ENCODE peak calls at places on chromosomes 12 and 14, in five cellular contexts. F is MM.1S, L is transverse colon, X is astrocyte, H is fibroblast of mammary gland. O is an unnamed sample.
A peak's percentile ranks its signal among the peaks of the same experiment; 100 is the strongest.

GRCh38 chr12:75711276-75711675 is 199.9 kb upstream of the KRR1 start:
- DNase-seq in F (no peak), L (no peak), X (no peak), H (no peak), O (no peak)

GRCh38 chr14:103679351-103679750 is 35.9 kb downstream of the XRCC3 start:
- DNase-seq in F (no peak), L (peak; percentile 51), X (peak; percentile 10), H (peak; percentile 35), O (no peak)

GRCh38 chr12:105100998-105101397 is 6.5 kb upstream of the WASHC4 start:
- DNase-seq in F (no peak), L (no peak), X (no peak), H (peak; percentile 48), O (peak; percentile 66)

GRCh38 chr14:24351517-24351916 is 11.7 kb upstream of the RIPK3 start:
- DNase-seq in F (no peak), L (no peak), X (no peak), H (peak; percentile 58), O (peak; percentile 61)

GRCh38 chr14:71647086-71647784 is 285.0 kb upstream of the RGS6 start:
- DNase-seq in F (no peak), L (peak; percentile 35), X (no peak), H (no peak), O (no peak)

GRCh38 chr14:24705840-24706239 is 71.8 kb upstream of the GZMB start:
- DNase-seq in F (peak; percentile 6), L (no peak), X (no peak), H (no peak), O (no peak)

GRCh38 chr14:59346796-59347510 is 118.2 kb downstream of the GPR135 start:
- DNase-seq in F (no peak), L (no peak), X (peak; percentile 73), H (no peak), O (peak; percentile 62)

GRCh38 chr12:13038491-13039161 is 5.6 kb upstream of the FAM234B start:
- DNase-seq in F (no peak), L (no peak), X (peak; percentile 81), H (peak; percentile 93), O (peak; percentile 87)

GRCh38 chr14:67241416-67242362 is at the start of gene PALS1:
- DNase-seq in F (no peak), L (no peak), X (peak; percentile 84), H (peak; percentile 87), O (peak; percentile 84)

GRCh38 chr12:119936705-119937323 is 52.2 kb upstream of the BICDL1 start:
- DNase-seq in F (no peak), L (no peak), X (no peak), H (peak; percentile 19), O (no peak)

GRCh38 chr14:74141703-74142102 is 56.9 kb downstream of the LIN52 start:
- DNase-seq in F (no peak), L (no peak), X (no peak), H (peak; percentile 63), O (peak; percentile 40)

DNA sequence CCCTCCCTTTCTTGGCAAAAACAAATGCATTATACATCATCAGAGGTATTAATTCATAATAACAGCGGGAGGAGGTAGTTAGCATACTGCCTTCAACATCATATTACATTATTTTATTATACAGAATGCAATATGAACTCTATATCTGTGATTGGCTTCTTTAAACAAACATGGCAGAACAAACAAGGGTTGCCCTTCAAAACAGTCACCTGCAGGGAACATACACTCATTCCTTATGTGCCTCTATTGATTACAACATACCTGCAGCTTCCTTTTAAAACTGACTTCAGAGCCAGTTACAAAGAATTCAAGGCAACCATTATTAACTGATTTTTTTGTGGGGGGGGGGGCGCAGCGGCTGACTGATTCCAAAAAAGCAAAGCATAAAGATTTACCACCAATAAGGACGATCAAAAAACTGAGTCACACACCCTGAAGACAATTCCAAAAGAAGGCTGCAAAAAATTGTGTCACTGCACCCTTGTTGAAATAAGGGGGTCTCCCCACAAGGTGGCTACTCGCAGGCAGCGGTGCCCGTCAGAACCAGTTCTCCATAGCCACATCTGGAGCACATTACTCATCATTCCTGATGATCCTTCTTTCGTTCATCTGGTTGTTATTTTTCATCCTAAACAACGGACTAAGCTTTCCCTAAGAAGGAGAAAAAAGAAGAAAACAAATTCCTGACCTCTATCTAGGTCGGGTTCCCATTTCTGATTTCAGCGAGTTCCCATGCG is 51.8 kb downstream of the SMUG1 start:
- DNase-seq in F (no peak), L (no peak), X (no peak), H (peak; percentile 82), O (no peak)
- TF ChIP-seq CTCF in F (no peak), L (no peak), X (no peak), H (peak; percentile 41), O (no peak)

DNA sequence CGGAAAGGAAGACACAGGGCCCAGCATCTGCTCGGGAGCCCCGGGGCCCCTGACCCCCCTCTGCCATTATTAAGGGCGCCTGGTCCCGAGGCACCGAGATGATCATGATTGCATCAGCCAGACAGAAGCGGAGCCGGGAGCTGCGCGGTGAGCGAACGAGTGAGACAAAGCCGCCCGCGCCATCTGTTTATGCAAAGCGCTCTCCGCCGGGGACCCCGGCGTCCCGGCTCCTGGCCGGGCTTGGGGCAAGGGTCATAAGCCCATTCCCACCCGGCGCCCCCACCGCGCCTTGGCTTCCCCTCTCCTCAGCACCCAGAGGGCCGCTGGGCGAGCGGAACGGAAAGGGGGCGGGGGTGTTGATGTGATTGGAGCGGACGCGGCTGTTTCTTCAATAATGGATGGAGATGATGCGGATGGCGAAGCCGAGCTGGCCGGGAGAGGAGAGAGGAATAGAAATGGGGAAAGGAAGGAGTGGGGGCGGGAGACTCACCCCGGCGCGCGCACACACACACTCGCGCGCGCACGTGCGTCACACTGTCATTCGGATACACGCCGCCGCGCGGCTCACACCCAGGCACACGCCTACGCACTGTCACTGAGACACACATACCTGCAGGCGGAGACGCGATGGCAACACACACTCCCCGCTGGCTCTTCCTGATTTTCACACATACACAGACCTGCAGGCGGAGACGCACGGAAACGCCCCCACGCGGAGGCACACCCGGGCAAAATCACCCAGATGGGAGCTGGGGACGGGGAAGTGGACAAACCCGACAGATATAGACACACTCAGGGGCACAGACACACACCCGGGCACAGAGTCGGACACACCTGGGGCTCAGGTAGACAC is 10.7 kb downstream of the STAC3 start:
- DNase-seq in F (peak; percentile 38), L (peak; percentile 70), X (no peak), H (peak; percentile 47), O (peak; percentile 60)
- TF ChIP-seq CTCF in F (no peak), L (no peak), X (no peak), H (no peak), O (peak; percentile 10)

DNA sequence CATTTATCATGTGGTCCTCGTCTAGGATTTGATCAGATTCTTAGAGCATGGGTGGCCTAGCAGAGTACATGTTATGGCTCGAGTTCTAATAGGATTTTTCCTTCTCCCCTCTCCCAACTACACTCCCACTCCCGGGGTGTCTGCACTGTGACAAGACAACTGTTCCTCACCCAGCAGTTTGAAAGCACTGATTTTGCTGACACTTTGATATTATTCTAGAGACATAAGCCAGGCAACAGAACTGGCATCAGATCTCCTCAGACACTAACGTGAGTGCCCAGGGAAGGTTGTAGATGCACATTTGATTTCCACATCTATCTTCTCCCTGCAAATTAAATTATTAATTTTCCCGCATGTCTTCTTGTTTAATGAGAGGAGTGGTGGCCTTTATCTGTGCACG is 491.7 kb downstream of the NPAS3 start:
- DNase-seq in F (no peak), L (no peak), X (no peak), H (no peak), O (no peak)
- TF ChIP-seq CTCF in F (no peak), L (no peak), X (no peak), H (no peak), O (no peak)

GRCh38 chr12:109393437-109394345 is 46.0 kb downstream of the MYO1H start:
- DNase-seq in F (peak; percentile 58), L (peak; percentile 46), X (peak; percentile 23), H (peak; percentile 57), O (peak; percentile 73)
- TF ChIP-seq CTCF in F (peak; percentile 91), L (peak; percentile 90), X (peak; percentile 95), H (peak; percentile 96), O (peak; percentile 95)

DNA sequence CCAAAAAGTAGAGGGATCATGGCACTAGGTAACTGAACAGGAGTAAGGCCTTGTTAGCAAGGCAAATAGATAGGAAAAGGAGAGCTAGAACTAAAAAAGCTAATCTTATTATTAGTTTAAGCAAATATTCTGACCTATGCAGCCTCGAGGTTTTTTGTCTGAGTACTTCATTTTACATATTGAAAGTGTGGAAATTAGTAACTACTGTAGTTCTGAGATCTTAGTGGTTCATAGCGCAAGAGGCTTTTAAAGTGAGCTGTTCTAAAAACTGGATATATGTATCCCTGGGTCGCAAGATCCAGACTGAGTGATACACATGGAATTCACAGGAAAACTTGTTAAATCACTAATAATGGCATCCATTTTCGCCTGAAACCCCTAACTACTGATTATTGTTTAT is 411.0 kb upstream of the SOX5 start:
- DNase-seq in F (no peak), L (no peak), X (no peak), H (no peak), O (no peak)
- TF ChIP-seq CTCF in F (no peak), L (no peak), X (no peak), H (no peak), O (no peak)